ENCODE peak calls at places on chromosomes 3 and 15, in seven cellular contexts. Z is psoas muscle, R is fibroblast of pulmonary artery, U is breast epithelium, S is BE2C, F is cardiac muscle cell, C is IMR-90. A is an unnamed sample.

GRCh38 chr3:135992072-135992471 is 26.5 kb downstream of the PPP2R3A start:
- DNase-seq in F (peak), Z (no peak), R (peak), C (peak), S (no peak), U (no peak), A (peak)

GRCh38 chr3:146241523-146242240 is 9.2 kb downstream of the PLSCR4 start:
- DNase-seq in F (peak), U (no peak), Z (no peak), R (peak), C (no peak), S (no peak), A (no peak)

GRCh38 chr3:535566-536416 is 339.2 kb downstream of the CHL1 start:
- DNase-seq in F (peak), C (peak), S (no peak), Z (peak), U (no peak), R (peak), A (no peak)

GRCh38 chr15:40501487-40501886 is 30.7 kb downstream of the CHST14 start:
- DNase-seq in C (no peak), R (no peak), S (no peak), Z (no peak), U (no peak), F (no peak), A (no peak)

GRCh38 chr3:73623316-73623715 is 1.4 kb downstream of the PDZRN3 start:
- DNase-seq in S (no peak), F (peak), R (no peak), U (no peak), C (peak), Z (no peak), A (no peak)

GRCh38 chr15:42939841-42940240 is 19.3 kb upstream of the TTBK2 start:
- DNase-seq in C (no peak), U (no peak), R (no peak), F (no peak), Z (no peak), S (no peak), A (no peak)

GRCh38 chr3:107729686-107730085 is 206.9 kb downstream of the BBX start:
- DNase-seq in F (no peak), R (no peak), U (no peak), S (no peak), Z (no peak), C (no peak), A (no peak)

GRCh38 chr3:35215525-35216500 is 423.5 kb upstream of the ARPP21 start:
- DNase-seq in F (no peak), U (no peak), S (no peak), C (no peak), Z (no peak), R (no peak), A (no peak)

GRCh38 chr15:28112101-28112760 is 13.1 kb upstream of the OCA2 start:
- DNase-seq in C (no peak), R (no peak), Z (no peak), U (no peak), F (no peak), S (no peak), A (no peak)

GRCh38 chr3:53744351-53744750 is 101.9 kb downstream of the CHDH start:
- DNase-seq in F (no peak), C (no peak), R (no peak), Z (no peak), U (no peak), S (no peak), A (no peak)

GRCh38 chr3:126266291-126266840 is 86.0 kb upstream of the ALDH1L1 start:
- DNase-seq in C (peak), F (peak), S (no peak), U (peak), Z (peak), R (peak), A (no peak)

GRCh38 chr3:118938183-118938961 is 96.3 kb downstream of the IGSF11 start:
- DNase-seq in U (no peak), F (peak), Z (no peak), R (peak), S (no peak), C (peak), A (peak)

GRCh38 chr15:59438891-59439290 is 905 bp downstream of the FAM81A start:
- DNase-seq in S (no peak), R (no peak), F (no peak), C (no peak), U (no peak), Z (peak), A (no peak)

GRCh38 chr3:67375961-67376360 is 278.5 kb downstream of the SUCLG2 start:
- DNase-seq in S (no peak), R (no peak), Z (no peak), F (no peak), C (no peak), U (no peak), A (no peak)

GRCh38 chr15:101162701-101163483 is 89.0 kb downstream of the CHSY1 start:
- DNase-seq in F (peak), R (peak), Z (peak), C (no peak), S (peak), U (peak), A (no peak)

GRCh38 chr15:64574220-64574994 is 114.0 kb downstream of the ZNF609 start:
- DNase-seq in Z (no peak), C (peak), S (no peak), U (no peak), R (peak), F (peak), A (no peak)

GRCh38 chr3:79773291-79773690 is 5.5 kb upstream of the ROBO1 start:
- DNase-seq in R (no peak), U (no peak), Z (no peak), C (no peak), S (no peak), F (no peak), A (no peak)

GRCh38 chr15:99435761-99436346 is 129.9 kb upstream of the MEF2A start:
- DNase-seq in C (no peak), U (no peak), Z (no peak), F (no peak), S (peak), R (no peak), A (no peak)

GRCh38 chr15:68304611-68305337 is 27.2 kb downstream of the FEM1B start:
- DNase-seq in F (no peak), R (no peak), U (peak), Z (no peak), C (no peak), S (no peak), A (no peak)

GRCh38 chr15:74128785-74129350 is 1.5 kb upstream of the ISLR2 start:
- DNase-seq in F (no peak), R (no peak), U (no peak), S (no peak), Z (peak), C (no peak), A (no peak)

GRCh38 chr3:123870033-123870432 is 14.1 kb downstream of the MYLK start:
- DNase-seq in R (no peak), C (peak), F (no peak), S (no peak), U (no peak), Z (no peak), A (peak)

GRCh38 chr3:132785292-132785691 is 63.1 kb upstream of the NPHP3 start:
- DNase-seq in S (no peak), C (no peak), R (no peak), Z (no peak), U (no peak), F (peak), A (no peak)

GRCh38 chr3:31114929-31115283 is 220.4 kb upstream of the GADL1 start:
- DNase-seq in R (no peak), U (no peak), S (no peak), F (no peak), C (no peak), Z (no peak), A (no peak)

GRCh38 chr15:89419370-89419984 is 76.9 kb downstream of the RHCG start:
- DNase-seq in Z (no peak), F (peak), U (no peak), C (peak), S (no peak), R (peak), A (no peak)

GRCh38 chr15:59437777-59438574 is at the start of gene FAM81A:
- DNase-seq in Z (peak), S (peak), F (peak), R (peak), C (peak), U (peak), A (no peak)

GRCh38 chr3:26245236-26245635 is 377.3 kb upstream of the LRRC3B start:
- DNase-seq in C (no peak), F (no peak), R (no peak), Z (no peak), U (no peak), S (no peak), A (no peak)

GRCh38 chr15:65110676-65111292 is 4.2 kb downstream of the UBAP1L start:
- DNase-seq in Z (no peak), U (no peak), S (no peak), C (peak), R (peak), F (peak), A (no peak)

GRCh38 chr3:126927846-126928245 is 55.1 kb upstream of the PLXNA1 start:
- DNase-seq in R (no peak), S (peak), U (no peak), F (no peak), C (no peak), Z (no peak), A (no peak)

GRCh38 chr3:16520636-16521579 is 7.4 kb upstream of the RFTN1 start:
- DNase-seq in R (no peak), C (no peak), Z (no peak), U (no peak), S (no peak), F (no peak), A (no peak)

GRCh38 chr15:59276225-59277178 is 69.9 kb downstream of the LDHAL6B start:
- DNase-seq in F (no peak), U (no peak), C (no peak), Z (no peak), S (no peak), R (no peak), A (no peak)

GRCh38 chr3:136678981-136679380 is 73.2 kb downstream of the STAG1 start:
- DNase-seq in S (no peak), C (no peak), Z (no peak), R (no peak), F (peak), U (no peak), A (no peak)

GRCh38 chr15:73631915-73632669 is 1.1 kb downstream of the NPTN start:
- DNase-seq in Z (no peak), C (peak), S (peak), U (peak), F (peak), R (peak), A (no peak)

GRCh38 chr3:171876651-171877272 is 33.6 kb downstream of the TMEM212 start:
- DNase-seq in U (no peak), C (peak), R (peak), Z (no peak), S (no peak), F (peak), A (peak)

GRCh38 chr15:79140846-79141570 is 50.4 kb upstream of the RASGRF1 start:
- DNase-seq in U (no peak), R (peak), S (no peak), C (no peak), Z (no peak), F (no peak), A (no peak)

GRCh38 chr3:188061133-188061532 is 92.8 kb upstream of the LPP start:
- DNase-seq in Z (no peak), U (no peak), C (peak), S (no peak), F (peak), R (peak), A (no peak)

GRCh38 chr15:42914728-42915497 is 5.7 kb downstream of the TTBK2 start:
- DNase-seq in U (no peak), S (no peak), F (no peak), C (peak), Z (no peak), R (no peak), A (no peak)

GRCh38 chr3:114626751-114627150 is 332.9 kb downstream of the TIGIT start:
- DNase-seq in R (no peak), S (no peak), F (peak), Z (no peak), U (no peak), C (peak), A (no peak)

GRCh38 chr3:143236226-143236964 is 116.8 kb downstream of the CHST2 start:
- DNase-seq in R (no peak), C (no peak), S (no peak), F (no peak), U (no peak), Z (no peak), A (peak)

DNA sequence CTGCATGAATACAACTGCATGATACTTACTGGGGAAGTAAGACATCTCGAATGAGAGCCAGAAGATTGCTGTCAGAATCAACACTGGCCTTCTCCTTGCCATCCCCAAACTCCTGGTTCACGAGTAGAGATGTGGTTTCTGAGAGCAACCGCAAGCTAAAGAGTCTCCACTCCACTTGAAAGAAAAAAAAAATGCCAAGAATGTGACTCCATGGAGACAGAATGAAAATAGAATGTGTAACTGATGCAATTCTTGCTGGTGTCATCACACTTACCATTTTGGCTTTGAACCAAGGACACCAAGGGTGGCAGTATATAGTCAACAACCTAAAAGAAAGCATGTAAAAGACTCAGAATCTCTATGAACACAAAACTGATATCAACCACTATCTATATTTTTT is 280.4 kb downstream of the ULK4 start:
- DNase-seq in S (no peak), U (peak), C (peak), F (peak), Z (no peak), R (peak), A (peak)
- H3K4me3 ChIP-seq in S (no peak), U (no peak), C (no peak), F (no peak), Z (no peak), R (no peak), A (no peak)

DNA sequence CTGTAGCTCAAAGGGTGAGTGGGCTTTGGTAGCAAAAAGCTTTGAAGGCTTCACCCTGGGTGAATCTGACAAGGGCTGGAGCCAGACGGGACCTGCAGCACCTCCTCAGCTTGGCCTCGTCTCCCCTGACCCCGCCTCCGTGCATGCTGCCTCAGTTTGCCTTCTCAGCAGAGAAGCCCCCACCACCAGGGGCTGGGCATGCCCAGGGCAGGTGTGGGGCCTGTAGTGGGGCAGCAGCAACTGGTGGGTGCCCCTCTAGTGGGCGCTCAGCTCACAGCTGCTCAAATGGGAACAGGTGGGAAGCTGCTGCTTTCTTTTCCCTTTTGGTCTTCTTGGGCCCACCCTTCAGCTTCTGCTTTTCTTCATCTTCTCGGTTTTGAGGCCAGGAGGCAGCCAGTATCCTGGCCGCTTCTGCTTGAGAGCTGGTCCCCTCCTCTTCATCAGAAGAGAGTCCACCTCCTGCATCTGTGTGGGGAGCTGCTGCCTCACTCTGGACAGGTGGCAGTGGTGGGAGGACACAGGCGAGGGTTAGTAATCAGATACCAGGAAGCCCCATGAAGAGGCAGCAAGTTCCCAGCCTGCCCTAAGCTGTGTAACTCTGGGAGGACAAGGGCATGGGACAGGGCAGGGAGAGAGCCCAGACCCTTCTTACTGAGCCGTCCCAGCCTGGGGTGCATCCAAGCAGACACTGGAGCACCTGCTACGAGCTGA is 21.0 kb downstream of the TMEM43 start:
- DNase-seq in R (no peak), F (no peak), Z (no peak), S (no peak), C (no peak), U (no peak), A (no peak)
- TF ChIP-seq CTCF in R (no peak), F (peak), Z (no peak), S (no peak), C (no peak), U (no peak), A (no peak)

DNA sequence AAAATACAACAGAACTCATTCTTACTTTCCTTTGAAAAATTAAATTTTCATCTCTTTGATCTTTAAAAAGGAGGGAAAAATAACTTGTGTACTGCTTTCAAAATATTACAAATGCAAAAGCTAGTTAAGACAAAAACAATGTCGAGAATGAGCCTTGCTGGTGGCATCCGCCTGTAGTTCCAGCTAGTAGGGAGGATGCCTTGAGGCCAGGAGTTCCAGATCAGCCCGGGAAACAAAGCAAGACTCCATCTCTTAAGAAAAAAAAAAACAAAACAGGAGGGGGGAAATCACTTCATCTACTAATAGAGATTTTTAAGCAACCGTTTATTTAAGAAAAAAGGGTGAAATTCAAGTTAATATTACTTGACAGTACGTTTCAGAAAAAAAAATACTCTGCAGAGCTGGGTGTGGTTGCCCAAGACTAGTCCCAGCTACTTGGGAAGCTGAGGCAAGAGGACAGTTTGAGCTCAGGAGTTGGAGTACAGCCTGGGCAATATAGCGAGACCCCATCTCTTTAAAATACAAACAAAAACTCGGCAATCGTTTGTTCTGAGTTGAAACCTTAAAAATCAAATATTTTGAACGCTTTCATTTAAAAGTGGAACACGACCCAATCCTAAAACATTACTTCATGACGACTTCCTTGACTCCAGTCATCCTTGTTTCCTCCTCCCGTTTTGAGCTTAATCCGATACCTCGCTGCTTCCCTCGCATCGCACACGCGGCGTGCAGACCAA is 1.2 kb downstream of the KPNA1 start:
- DNase-seq in S (no peak), C (peak), Z (no peak), U (peak), R (peak), F (peak), A (no peak)
- H3K4me3 ChIP-seq in S (peak), C (peak), Z (peak), U (peak), R (peak), F (peak), A (peak)

GRCh38 chr3:174223042-174223441 is 636.1 kb upstream of the NAALADL2 start:
- DNase-seq in Z (no peak), C (no peak), S (no peak), R (no peak), U (no peak), F (no peak), A (no peak)

GRCh38 chr3:174221155-174221554 is 638.0 kb upstream of the NAALADL2 start:
- DNase-seq in C (no peak), F (no peak), S (no peak), U (no peak), R (no peak), Z (no peak), A (no peak)

GRCh38 chr3:174216948-174217718 is 642.0 kb upstream of the NAALADL2 start:
- DNase-seq in C (no peak), S (no peak), R (no peak), Z (no peak), F (no peak), U (no peak), A (no peak)

GRCh38 chr3:174218011-174218410 is 641.1 kb upstream of the NAALADL2 start:
- DNase-seq in F (no peak), Z (no peak), S (no peak), U (no peak), R (no peak), C (peak), A (no peak)

DNA sequence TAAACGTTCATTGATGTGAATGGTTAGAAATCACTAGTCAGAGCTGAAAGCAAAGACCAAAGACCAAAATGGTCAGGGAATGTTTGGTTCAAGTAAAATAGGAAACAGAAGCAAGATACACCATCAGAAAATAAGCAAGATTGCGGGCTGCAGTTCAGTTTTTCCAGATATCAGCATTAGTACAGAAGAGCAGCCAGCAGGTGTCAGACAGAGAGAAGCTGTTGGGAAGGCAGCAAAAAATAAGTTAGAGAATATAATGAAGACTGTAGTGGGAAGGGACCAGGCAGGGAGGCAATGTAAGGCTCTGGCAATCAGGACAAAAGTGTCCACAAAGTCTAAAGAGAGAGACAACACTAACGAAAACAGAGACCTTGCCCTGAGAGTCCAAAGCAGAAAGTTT is 639.4 kb upstream of the NAALADL2 start:
- DNase-seq in U (no peak), Z (no peak), S (no peak), C (no peak), F (no peak), R (no peak), A (no peak)
- TF ChIP-seq CTCF in U (no peak), Z (no peak), S (peak), C (peak), F (no peak), R (no peak), A (peak)

GRCh38 chr3:140791368-140791767 is 113.5 kb downstream of the TRIM42 start:
- DNase-seq in S (no peak), Z (no peak), U (no peak), R (no peak), C (no peak), F (no peak), A (no peak)

DNA sequence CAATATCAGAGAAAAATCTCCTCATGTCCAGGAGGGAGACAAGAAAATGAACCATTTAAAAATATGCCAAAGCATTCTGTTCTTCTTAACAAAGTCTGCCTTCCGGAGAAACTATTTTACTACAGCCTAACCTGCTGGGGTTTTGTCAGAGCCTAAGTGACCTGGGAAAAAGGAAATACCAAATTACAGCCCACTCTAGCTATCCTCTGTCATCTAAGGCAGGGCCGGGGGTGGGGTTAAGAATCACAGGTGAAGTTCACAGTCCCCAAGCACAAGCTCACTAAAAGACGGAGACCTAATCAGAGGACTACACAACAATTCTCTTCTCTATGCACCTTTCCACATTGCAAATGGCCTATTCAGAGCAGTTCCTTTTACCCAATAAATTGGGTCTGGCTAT is 116.6 kb downstream of the TRIM42 start:
- DNase-seq in F (no peak), Z (no peak), S (no peak), R (no peak), U (no peak), C (no peak), A (no peak)
- H3K4me3 ChIP-seq in F (no peak), Z (no peak), S (no peak), R (no peak), U (no peak), C (no peak), A (no peak)